ENCODE peak calls at places on chromosomes 5 and 9, in seven cellular contexts. W is tibial nerve; C is cardiac muscle cell; I is adrenal gland; X is effector memory CD4-positive, alpha-beta T cell; T is esophagus squamous epithelium; O is right atrium auricular region. Y is an unnamed sample. For H3K4me1, the result is how much of the 10 kb centered on the place peaks cover.

GRCh38 chr5:140432916-140433315 is 31.3 kb downstream of the ANKHD1 start:
- DNase-seq in W (no peak), C (no peak), I (no peak), X (no peak), T (no peak), O (no peak), Y (no peak)

GRCh38 chr5:126383246-126383645 is 40.0 kb upstream of the GRAMD2B start:
- DNase-seq in W (no peak), C (no peak), I (no peak), X (no peak), T (no peak), O (no peak), Y (no peak)

GRCh38 chr5:174760721-174761120 is 36.3 kb downstream of the MSX2 start:
- DNase-seq in W (no peak), C (no peak), I (no peak), X (no peak), T (no peak), O (no peak), Y (no peak)

GRCh38 chr9:98054376-98054951 is 2.1 kb upstream of the NANS start:
- DNase-seq in W (no peak), C (no peak), I (no peak), X (no peak), T (no peak), O (no peak), Y (no peak)

GRCh38 chr5:41978686-41979085 is 53.6 kb downstream of the FBXO4 start:
- DNase-seq in W (no peak), C (no peak), I (no peak), X (no peak), T (no peak), O (no peak), Y (no peak)

GRCh38 chr9:71769175-71770165 is 1.2 kb upstream of the CEMIP2 start:
- DNase-seq in W (peak), C (peak), I (peak), X (peak), T (peak), O (peak), Y (peak)

GRCh38 chr5:76818844-76819831 is at the start of gene F2RL1:
- DNase-seq in W (no peak), C (peak), I (peak), X (peak), T (no peak), O (peak), Y (peak)

GRCh38 chr5:118301696-118302095 is 686.7 kb downstream of the DTWD2 start:
- DNase-seq in W (no peak), C (no peak), I (no peak), X (no peak), T (no peak), O (no peak), Y (no peak)

GRCh38 chr5:36692791-36693763 is 86.7 kb downstream of the SLC1A3 start:
- DNase-seq in W (peak), C (peak), I (peak), X (no peak), T (no peak), O (peak), Y (no peak)

GRCh38 chr5:173973614-173973969 is 15.4 kb upstream of the C5orf47 start:
- DNase-seq in W (no peak), C (peak), I (peak), X (no peak), T (no peak), O (no peak), Y (no peak)

GRCh38 chr9:72154468-72155281 is 5.4 kb downstream of the GDA start:
- DNase-seq in W (no peak), C (no peak), I (no peak), X (no peak), T (no peak), O (no peak), Y (no peak)

GRCh38 chr9:96139592-96140251 is 162.3 kb downstream of the HSD17B3 start:
- DNase-seq in W (peak), C (no peak), I (peak), X (no peak), T (no peak), O (peak), Y (no peak)

GRCh38 chr5:106028314-106028713 is 1642.4 kb downstream of the EFNA5 start:
- DNase-seq in W (no peak), C (no peak), I (no peak), X (no peak), T (no peak), O (no peak), Y (no peak)

GRCh38 chr5:84518370-84518769 is 133.7 kb upstream of the EDIL3 start:
- DNase-seq in W (no peak), C (no peak), I (no peak), X (no peak), T (no peak), O (no peak), Y (no peak)

GRCh38 chr9:130043654-130044623 is 950 bp upstream of the FNBP1 start:
- DNase-seq in W (peak), C (peak), I (peak), X (no peak), T (no peak), O (peak), Y (no peak)

GRCh38 chr9:124220551-124221451 is 36.9 kb upstream of the NEK6 start:
- DNase-seq in W (no peak), C (no peak), I (no peak), X (no peak), T (no peak), O (no peak), Y (no peak)

GRCh38 chr5:177454397-177455035 is 7.9 kb downstream of the PRR7 start:
- DNase-seq in W (peak), C (peak), I (peak), X (peak), T (peak), O (peak), Y (peak)

GRCh38 chr5:43038523-43038989 is 1.6 kb downstream of the ANXA2R start:
- DNase-seq in W (no peak), C (no peak), I (no peak), X (peak), T (no peak), O (no peak), Y (peak)

GRCh38 chr9:92377904-92378303 is 26.5 kb downstream of the OGN start:
- DNase-seq in W (no peak), C (peak), I (no peak), X (no peak), T (no peak), O (no peak), Y (no peak)

GRCh38 chr5:59483971-59484472 is 409.5 kb downstream of the PDE4D start:
- DNase-seq in W (no peak), C (peak), I (no peak), X (no peak), T (no peak), O (no peak), Y (no peak)

GRCh38 chr5:22926574-22926973 is 73.4 kb upstream of the CDH12 start:
- DNase-seq in W (no peak), C (no peak), I (no peak), X (no peak), T (no peak), O (no peak), Y (no peak)

GRCh38 chr5:65831276-65831675 is 95.1 kb upstream of the ERBIN start:
- DNase-seq in W (no peak), C (no peak), I (no peak), X (no peak), T (no peak), O (no peak), Y (no peak)

GRCh38 chr5:176410486-176411180 is 5.7 kb downstream of the CLTB start:
- DNase-seq in W (no peak), C (no peak), I (no peak), X (no peak), T (no peak), O (no peak), Y (no peak)

GRCh38 chr9:98694943-98695342 is 13.8 kb downstream of the GABBR2 start:
- DNase-seq in W (no peak), C (no peak), I (no peak), X (no peak), T (no peak), O (no peak), Y (no peak)

GRCh38 chr9:117149996-117150395 is 264.9 kb downstream of the ASTN2 start:
- DNase-seq in W (no peak), C (no peak), I (no peak), X (no peak), T (no peak), O (no peak), Y (no peak)

GRCh38 chr9:94002316-94003140 is 47.4 kb upstream of the BARX1 start:
- DNase-seq in W (no peak), C (peak), I (peak), X (no peak), T (no peak), O (no peak), Y (no peak)

GRCh38 chr5:173880306-173880985 is 7.7 kb upstream of the CPEB4 start:
- DNase-seq in W (no peak), C (no peak), I (no peak), X (no peak), T (no peak), O (no peak), Y (no peak)

GRCh38 chr9:105157178-105157583 is 87.3 kb upstream of the SLC44A1 start:
- DNase-seq in W (peak), C (peak), I (peak), X (no peak), T (no peak), O (peak), Y (peak)

GRCh38 chr5:68055686-68056085 is 159.9 kb upstream of the PIK3R1 start:
- DNase-seq in W (no peak), C (no peak), I (no peak), X (no peak), T (no peak), O (no peak), Y (no peak)

GRCh38 chr5:68057186-68057585 is 158.4 kb upstream of the PIK3R1 start:
- DNase-seq in W (no peak), C (peak), I (no peak), X (no peak), T (no peak), O (no peak), Y (no peak)

GRCh38 chr5:68049053-68049713 is 166.4 kb upstream of the PIK3R1 start:
- DNase-seq in W (no peak), C (no peak), I (no peak), X (no peak), T (no peak), O (no peak), Y (no peak)

GRCh38 chr5:68054625-68055024 is 160.9 kb upstream of the PIK3R1 start:
- DNase-seq in W (no peak), C (no peak), I (no peak), X (no peak), T (no peak), O (no peak), Y (no peak)

DNA sequence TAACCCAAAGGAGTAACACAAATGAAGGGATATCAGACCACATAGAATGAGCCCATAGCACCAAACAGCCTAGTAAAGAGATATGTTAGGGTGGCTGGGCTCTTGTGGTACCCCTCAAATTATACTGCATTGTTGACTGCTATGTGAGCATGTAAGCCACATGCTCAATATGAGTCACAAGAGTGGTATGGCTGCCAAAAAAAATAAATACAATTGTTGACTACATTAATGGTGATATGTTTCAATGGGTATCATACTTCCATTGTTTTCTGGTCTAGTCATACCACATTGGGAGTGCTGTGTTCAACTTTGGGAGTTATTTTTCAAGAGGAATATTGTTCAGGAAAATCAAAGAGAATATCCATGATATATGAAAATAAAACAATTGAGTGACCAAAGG is 162.4 kb upstream of the PIK3R1 start:
- DNase-seq in W (no peak), C (no peak), I (no peak), X (no peak), T (no peak), O (no peak), Y (no peak)
- H3K4me1 ChIP-seq in W (under half), C (under half), I (under half), X (under half), T (under half), O (under half), Y (under half)

DNA sequence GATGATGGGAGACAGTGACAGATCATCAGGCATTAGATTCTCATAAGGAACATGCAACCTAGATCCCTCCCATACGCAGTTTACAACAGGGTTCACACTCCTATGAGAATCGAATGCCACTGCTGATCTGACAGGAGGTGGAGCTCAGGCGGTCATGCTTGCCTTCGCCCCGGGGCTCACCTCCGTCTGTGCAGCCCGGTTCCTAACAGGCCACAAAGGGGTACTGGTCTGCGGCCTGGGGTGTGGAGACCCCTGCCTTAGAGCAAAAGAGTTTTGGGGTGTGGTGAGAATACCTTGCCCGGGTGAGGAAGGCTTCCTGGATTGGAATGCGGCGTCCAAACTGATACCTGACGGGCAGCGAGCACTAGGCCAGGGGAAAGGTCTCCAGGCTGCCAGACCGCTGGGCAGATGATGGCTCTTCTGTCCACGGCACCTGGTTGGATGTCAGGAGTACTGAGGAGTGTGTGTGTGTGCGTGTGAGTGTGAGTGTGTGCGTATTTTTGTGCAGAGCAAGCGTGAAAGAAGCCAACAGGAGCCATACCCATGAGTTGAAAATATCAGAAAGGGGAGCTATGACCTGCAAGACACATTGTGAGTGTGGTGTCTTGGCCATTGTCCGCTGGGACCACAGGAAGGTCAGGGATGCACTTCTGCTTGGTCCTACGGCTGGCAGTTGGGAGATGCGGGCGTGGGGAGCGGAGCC is 55.4 kb downstream of the ACER2 start:
- DNase-seq in W (no peak), C (no peak), I (no peak), X (no peak), T (no peak), O (no peak), Y (no peak)
- H3K4me3 ChIP-seq in W (peak), C (no peak), I (peak), X (peak), T (peak), O (peak), Y (peak)

GRCh38 chr5:58334035-58334434 is 125.9 kb downstream of the PLK2 start:
- DNase-seq in W (no peak), C (no peak), I (no peak), X (no peak), T (no peak), O (no peak), Y (no peak)
- H3K4me1 ChIP-seq in W (under half), C (under half), I (under half), X (under half), T (under half), O (under half), Y (under half)

GRCh38 chr9:126321742-126322141 is 4.9 kb upstream of the MVB12B start:
- DNase-seq in W (no peak), C (no peak), I (no peak), X (no peak), T (no peak), O (no peak), Y (no peak)
- H3K4me3 ChIP-seq in W (no peak), C (no peak), I (no peak), X (no peak), T (no peak), O (no peak), Y (no peak)

GRCh38 chr9:14303526-14303925 is 10.4 kb downstream of the NFIB start:
- DNase-seq in W (no peak), C (no peak), I (no peak), X (no peak), T (no peak), O (no peak), Y (no peak)
- H3K4me1 ChIP-seq in W (under half), C (under half), I (under half), X (under half), T (under half), O (under half), Y (under half)

Y was measured in CD8-positive, alpha-beta T cell.